ENCODE peak calls at places on chromosomes 12 and 14, in ten cellular contexts. C is foreskin fibroblast, P is tibial nerve, D is choroid plexus epithelial cell, Q is IMR-90, N is colonic mucosa, M is left lung, X is tibial artery, L is gastrocnemius medialis, A is fibroblast of the aortic adventitia. B is an unnamed sample.

GRCh38 chr12:58750484-58750883 is 169.8 kb downstream of the LRIG3 start:
- DNase-seq in Q (peak), M (no peak), C (peak), N (no peak), X (no peak), P (peak), L (no peak), A (peak), D (peak), B (no peak)

GRCh38 chr14:53285806-53286205 is 132.7 kb upstream of the DDHD1 start:
- DNase-seq in P (no peak), Q (no peak), M (no peak), L (no peak), N (no peak), A (no peak), C (peak), D (no peak), X (no peak), B (no peak)

GRCh38 chr14:37594916-37595808 is at the start of the genes FOXA1 and TTC6:
- DNase-seq in X (no peak), Q (peak), D (no peak), L (no peak), P (no peak), A (peak), C (peak), M (peak), N (peak), B (peak)

GRCh38 chr12:104493504-104493903 is 36.8 kb downstream of the CHST11 start:
- DNase-seq in X (no peak), M (no peak), C (no peak), N (no peak), D (no peak), L (no peak), A (no peak), Q (no peak), P (no peak), B (no peak)

GRCh38 chr14:52241102-52241793 is 26.2 kb upstream of the PTGDR start:
- DNase-seq in D (peak), X (no peak), Q (peak), P (no peak), C (peak), M (no peak), A (peak), N (no peak), L (no peak), B (no peak)

GRCh38 chr12:120488057-120488660 is 7.8 kb upstream of the DYNLL1 start:
- DNase-seq in L (no peak), C (no peak), D (no peak), Q (no peak), M (no peak), X (no peak), P (no peak), N (no peak), A (no peak), B (no peak)

GRCh38 chr14:63616015-63616414 is 25.7 kb downstream of the WDR89 start:
- DNase-seq in D (peak), Q (no peak), X (no peak), M (peak), A (peak), L (no peak), C (peak), P (no peak), N (no peak), B (no peak)

GRCh38 chr14:52033131-52033642 is 35.7 kb downstream of the NID2 start:
- DNase-seq in P (no peak), N (no peak), X (no peak), D (peak), M (no peak), A (peak), C (peak), L (no peak), Q (peak), B (no peak)

GRCh38 chr12:126093911-126094310 is 1028.7 kb downstream of the AACS start:
- DNase-seq in D (peak), N (no peak), L (no peak), Q (no peak), C (no peak), P (no peak), X (no peak), M (no peak), A (peak), B (no peak)

GRCh38 chr14:89794096-89794495 is 160.4 kb downstream of the EFCAB11 start:
- DNase-seq in A (peak), C (no peak), X (no peak), Q (no peak), P (peak), N (peak), D (no peak), M (no peak), L (peak), B (no peak)

GRCh38 chr12:88108021-88108420 is 33.9 kb downstream of the CEP290 start:
- DNase-seq in L (no peak), P (no peak), X (no peak), C (peak), M (no peak), D (peak), Q (peak), N (no peak), A (peak), B (no peak)

GRCh38 chr14:99182548-99183115 is 89.4 kb downstream of the BCL11B start:
- DNase-seq in M (no peak), A (no peak), L (no peak), P (no peak), Q (no peak), C (no peak), X (peak), D (no peak), N (no peak), B (no peak)

GRCh38 chr12:58711968-58712367 is 208.3 kb downstream of the LRIG3 start:
- DNase-seq in M (no peak), A (peak), X (no peak), D (peak), C (peak), Q (peak), P (no peak), L (no peak), N (no peak), B (no peak)

GRCh38 chr12:18502422-18502821 is 235.4 kb downstream of the PLCZ1 start:
- DNase-seq in X (no peak), N (no peak), C (no peak), A (no peak), L (no peak), Q (no peak), M (no peak), D (no peak), P (no peak), B (no peak)

GRCh38 chr14:51869426-51870113 is 9.2 kb downstream of the GNG2 start:
- DNase-seq in C (no peak), N (no peak), A (no peak), M (no peak), Q (no peak), P (no peak), X (no peak), L (no peak), D (no peak), B (no peak)

GRCh38 chr12:56834886-56835285 is 71.8 kb downstream of the HSD17B6 start:
- DNase-seq in N (no peak), C (no peak), M (no peak), Q (no peak), A (no peak), D (no peak), L (no peak), P (no peak), X (no peak), B (no peak)

GRCh38 chr12:49622501-49623141 is 740 bp upstream of the PRPF40B start:
- DNase-seq in X (no peak), N (peak), P (peak), Q (peak), C (no peak), D (peak), L (no peak), M (no peak), A (no peak), B (peak)

GRCh38 chr12:728781-729180 is 23.6 kb upstream of the WNK1 start:
- DNase-seq in X (no peak), Q (no peak), L (no peak), A (no peak), M (no peak), D (peak), P (no peak), C (no peak), N (no peak), B (no peak)

GRCh38 chr14:34742509-34743115 is 28.2 kb upstream of the CFL2 start:
- DNase-seq in N (no peak), A (no peak), D (no peak), M (no peak), Q (no peak), C (no peak), L (no peak), P (no peak), X (no peak), B (no peak)

GRCh38 chr12:14589169-14590004 is 21.7 kb upstream of the PLBD1 start:
- DNase-seq in M (no peak), D (no peak), N (no peak), P (no peak), C (no peak), A (no peak), L (no peak), Q (no peak), X (no peak), B (no peak)

GRCh38 chr12:13234045-13234641 is 37.6 kb downstream of the EMP1 start:
- DNase-seq in X (no peak), A (peak), C (peak), M (no peak), N (peak), Q (peak), P (peak), D (peak), L (no peak), B (no peak)

GRCh38 chr14:65167072-65167645 is 64.8 kb upstream of the MAX start:
- DNase-seq in X (no peak), Q (no peak), A (peak), M (no peak), N (no peak), D (peak), P (no peak), L (no peak), C (no peak), B (no peak)

GRCh38 chr14:65164825-65165135 is 62.5 kb upstream of the MAX start:
- DNase-seq in P (no peak), L (no peak), D (no peak), X (no peak), A (no peak), M (no peak), N (no peak), Q (no peak), C (no peak), B (no peak)

GRCh38 chr14:65168840-65169239 is 66.5 kb upstream of the MAX start:
- DNase-seq in L (no peak), A (peak), P (no peak), C (peak), M (no peak), Q (no peak), X (no peak), N (no peak), D (peak), B (no peak)

GRCh38 chr14:65160091-65160490 is 57.8 kb upstream of the MAX start:
- DNase-seq in C (no peak), X (no peak), Q (no peak), N (no peak), D (no peak), P (no peak), A (no peak), M (no peak), L (no peak), B (no peak)

DNA sequence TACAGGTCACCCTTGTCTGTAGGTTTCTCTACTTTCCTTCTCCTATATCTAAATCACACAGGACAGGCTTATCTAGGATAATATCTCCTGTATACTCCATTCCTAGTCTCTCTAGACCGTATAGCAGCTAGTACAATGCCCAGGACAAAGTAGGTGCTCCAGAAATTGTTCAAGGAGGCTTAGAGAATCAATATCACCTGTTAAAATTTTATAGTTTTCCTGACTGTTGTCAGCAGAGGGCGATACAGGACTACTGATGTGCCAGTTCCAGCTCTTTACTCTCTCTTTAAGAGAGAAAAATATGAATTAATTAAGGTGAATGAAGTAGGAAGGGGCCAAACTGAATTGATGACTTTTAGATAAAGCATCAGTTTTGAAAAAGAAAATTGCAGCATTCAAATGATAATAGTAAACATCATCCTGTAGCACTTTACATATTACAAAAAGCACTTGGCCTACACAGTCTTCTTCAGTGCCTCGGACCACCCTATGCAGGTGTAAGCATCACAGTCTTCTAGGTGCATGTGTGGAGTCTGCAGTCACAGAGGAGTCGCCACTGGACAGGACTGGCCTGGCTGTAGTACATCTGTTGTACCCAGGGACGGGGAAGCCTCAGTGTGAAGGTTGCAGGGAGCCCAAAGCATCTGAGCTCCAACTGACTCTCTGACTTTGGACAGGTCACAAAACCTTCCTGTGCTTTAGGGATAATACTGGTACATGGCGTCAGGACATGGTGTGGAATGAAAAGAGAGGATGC is 61.9 kb upstream of the MAX start:
- DNase-seq in P (peak), D (peak), A (peak), L (no peak), N (peak), C (peak), M (no peak), X (no peak), Q (peak), B (no peak)
- TF ChIP-seq CTCF in P (peak), D (peak), A (peak), L (peak), N (peak), C (peak), M (peak), X (peak), Q (peak), B (peak)

DNA sequence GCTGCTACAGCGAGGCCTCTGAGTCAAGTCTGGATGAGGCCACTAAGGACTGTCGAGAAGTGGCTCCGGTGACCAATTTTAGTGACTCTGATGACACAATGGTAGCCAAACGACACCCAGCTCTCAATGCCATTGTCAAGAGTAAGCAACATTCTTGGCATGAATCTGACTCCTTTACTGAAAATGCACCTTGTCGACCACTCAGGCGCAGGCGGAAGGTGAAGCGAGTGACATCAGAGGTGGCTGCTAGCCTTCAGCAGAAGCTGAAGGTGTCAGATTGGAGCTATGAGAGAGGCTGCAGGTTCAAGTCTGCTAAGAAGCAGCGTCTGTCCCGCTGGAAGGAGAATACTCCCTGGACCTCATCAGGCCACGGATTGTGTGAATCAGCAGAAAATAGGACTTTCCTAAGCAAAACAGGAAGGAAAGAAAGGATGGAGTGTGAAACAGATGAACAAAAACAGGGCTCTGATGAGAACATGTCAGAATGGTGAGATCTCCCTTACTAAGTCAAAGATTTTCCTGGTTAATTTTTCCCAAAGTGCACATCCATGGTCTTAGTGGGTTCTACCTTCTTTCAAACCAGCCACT is 2.9 kb downstream of the GPATCH2L start:
- DNase-seq in Q (no peak), A (no peak), M (no peak), N (no peak), D (no peak), L (no peak), C (no peak), X (no peak), P (no peak), B (no peak)
- H3K4me3 ChIP-seq in Q (no peak), A (no peak), M (no peak), N (no peak), D (no peak), L (no peak), C (no peak), X (no peak), P (no peak), B (no peak)

GRCh38 chr14:61527325-61528100 is 167.8 kb upstream of the HIF1A start:
- DNase-seq in M (peak), N (no peak), Q (peak), L (no peak), P (no peak), C (peak), A (peak), D (peak), X (no peak), B (no peak)
- TF ChIP-seq CTCF in M (no peak), N (no peak), Q (no peak), L (no peak), P (no peak), C (no peak), A (no peak), D (peak), X (no peak), B (no peak)

GRCh38 chr12:27336254-27336653 is 3.6 kb downstream of the BMAL2 start:
- DNase-seq in L (no peak), A (no peak), Q (no peak), X (no peak), C (no peak), P (no peak), D (no peak), M (no peak), N (no peak), B (peak)

GRCh38 chr12:27334721-27335082 is 2.1 kb downstream of the BMAL2 start:
- DNase-seq in L (no peak), X (no peak), P (no peak), C (no peak), Q (no peak), M (no peak), A (no peak), D (no peak), N (no peak), B (no peak)

GRCh38 chr12:27335364-27336145 is 2.9 kb downstream of the BMAL2 start:
- DNase-seq in M (no peak), A (peak), N (no peak), D (no peak), X (no peak), P (no peak), Q (no peak), C (peak), L (no peak), B (no peak)

GRCh38 chr12:27338473-27338872 is 5.8 kb downstream of the BMAL2 start:
- DNase-seq in A (no peak), X (no peak), D (no peak), N (no peak), L (no peak), P (no peak), M (no peak), Q (no peak), C (no peak), B (no peak)

GRCh38 chr12:27337376-27337775 is 4.7 kb downstream of the BMAL2 start:
- DNase-seq in N (no peak), M (no peak), Q (no peak), L (no peak), C (no peak), A (no peak), P (no peak), X (no peak), D (no peak), B (no peak)
- H3K4me3 ChIP-seq in N (no peak), M (no peak), Q (no peak), L (no peak), C (no peak), A (no peak), P (no peak), X (no peak), D (no peak), B (no peak)

GRCh38 chr12:132164426-132164825 is 20.2 kb downstream of the NOC4L start:
- DNase-seq in X (no peak), D (no peak), P (no peak), Q (no peak), M (no peak), N (no peak), C (no peak), L (no peak), A (no peak), B (no peak)

GRCh38 chr12:132165584-132165983 is 21.3 kb downstream of the NOC4L start:
- DNase-seq in C (no peak), L (no peak), X (no peak), D (no peak), N (no peak), A (no peak), P (no peak), Q (no peak), M (no peak), B (no peak)

GRCh38 chr12:132163041-132163910 is 19.0 kb downstream of the NOC4L start:
- DNase-seq in P (no peak), N (no peak), Q (no peak), L (no peak), X (no peak), D (no peak), M (peak), C (no peak), A (no peak), B (no peak)

GRCh38 chr12:132162508-132163031 is 18.3 kb downstream of the NOC4L start:
- DNase-seq in A (peak), Q (peak), C (peak), L (no peak), M (peak), D (peak), X (peak), N (no peak), P (peak), B (no peak)

DNA sequence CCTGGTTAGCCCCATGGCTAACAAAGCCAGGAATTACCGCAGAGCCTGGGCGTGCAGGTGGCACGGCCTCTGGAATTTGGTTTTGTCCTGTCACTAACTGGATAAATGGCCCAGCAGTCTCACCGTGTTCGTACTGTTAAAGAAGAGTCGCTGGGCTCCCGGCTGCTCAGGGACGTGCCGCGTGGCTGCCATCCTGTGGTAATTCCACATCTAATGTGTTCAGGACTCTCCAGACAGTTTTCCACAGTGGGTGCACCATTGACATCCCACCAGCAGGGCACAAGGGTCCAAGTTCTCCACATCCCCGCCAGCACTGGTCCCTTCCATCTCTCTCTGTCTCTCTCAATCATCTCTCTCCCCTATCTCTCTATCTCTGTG is 19.6 kb downstream of the NOC4L start:
- DNase-seq in Q (no peak), P (no peak), X (no peak), L (no peak), D (no peak), A (no peak), N (no peak), M (peak), C (no peak), B (no peak)
- TF ChIP-seq CTCF in Q (no peak), P (no peak), X (no peak), L (no peak), D (peak), A (peak), N (no peak), M (no peak), C (peak), B (no peak)

GRCh38 chr14:74835607-74836250 is 40.2 kb downstream of the PROX2 start:
- DNase-seq in A (no peak), N (no peak), C (no peak), P (no peak), M (no peak), Q (no peak), D (no peak), L (no peak), X (no peak), B (no peak)

GRCh38 chr14:74834682-74835392 is 41.1 kb downstream of the PROX2 start:
- DNase-seq in P (no peak), L (no peak), M (no peak), Q (peak), X (no peak), D (peak), A (no peak), C (no peak), N (no peak), B (no peak)

GRCh38 chr14:74840603-74841030 is 35.3 kb downstream of the PROX2 start:
- DNase-seq in N (no peak), P (no peak), A (no peak), M (no peak), X (no peak), L (no peak), Q (no peak), C (no peak), D (no peak), B (no peak)

GRCh38 chr14:74836251-74836957 is 39.5 kb downstream of the PROX2 start:
- DNase-seq in C (no peak), L (no peak), X (no peak), N (no peak), P (no peak), Q (peak), A (peak), D (peak), M (no peak), B (no peak)

GRCh38 chr14:74838141-74838540 is 37.8 kb downstream of the PROX2 start:
- DNase-seq in Q (peak), D (peak), M (no peak), A (no peak), C (no peak), P (no peak), L (no peak), N (no peak), X (no peak), B (no peak)
- H3K4me3 ChIP-seq in Q (no peak), D (no peak), M (no peak), A (no peak), C (no peak), P (no peak), L (peak), N (no peak), X (no peak), B (no peak)

B was measured in RWPE2.